ENCODE peak calls at places on chromosomes 11 and 22, in ten cellular contexts. Y is HuH-7.5; F is naive thymus-derived CD4-positive, alpha-beta T cell; W is stimulated activated CD4-positive, alpha-beta T cell treated with anti-CD3 and anti-CD28 coated beads, Interleukin-2, amount 100 ng/mL, for 24 hours; O is iris pigment epithelial cell; L is Ammon's horn; G is MM.1S; V is activated T-helper 9 cell treated with anti-CD3 and anti-CD28 coated beads, Interleukin-2, amount 50 U/mL, for 16 hours; U is CD8-positive, alpha-beta memory T cell; N is GM18507. C is an unnamed sample.

GRCh38 chr22:41888638-41889200 is 26.2 kb downstream of the SHISA8 start:
- DNase-seq in G (no peak), U (no peak), N (no peak), O (peak; percentile 9), Y (no peak), L (no peak), V (no peak), F (no peak), W (no peak), C (no peak)

GRCh38 chr11:30474151-30474954 is 111.8 kb downstream of the MPPED2 start:
- DNase-seq in G (no peak), N (no peak), O (no peak), L (no peak), W (no peak), F (no peak), V (no peak), U (no peak), Y (no peak), C (no peak)

GRCh38 chr11:10642298-10642697 is 51.3 kb downstream of the IRAG1 start:
- DNase-seq in L (no peak), F (no peak), Y (no peak), G (no peak), V (no peak), N (no peak), U (no peak), O (no peak), W (no peak), C (no peak)

GRCh38 chr11:33557201-33557600 is 143.4 kb downstream of the C11orf91 start:
- DNase-seq in G (no peak), Y (no peak), O (peak; percentile 62), N (no peak), V (no peak), U (no peak), W (no peak), F (no peak), L (no peak), C (no peak)

GRCh38 chr11:90329043-90329442 is 106.2 kb upstream of the CHORDC1 start:
- DNase-seq in Y (no peak), N (no peak), V (no peak), G (no peak), W (no peak), F (no peak), L (no peak), U (no peak), O (no peak), C (no peak)

GRCh38 chr11:11876458-11876857 is 34.7 kb downstream of the USP47 start:
- DNase-seq in F (no peak), V (no peak), O (no peak), N (no peak), G (no peak), U (no peak), L (no peak), W (no peak), Y (no peak), C (no peak)

GRCh38 chr22:32511274-32511673 is 36.7 kb downstream of the FBXO7 start:
- DNase-seq in U (no peak), L (no peak), Y (no peak), N (no peak), G (no peak), V (no peak), O (no peak), F (no peak), W (no peak), C (no peak)

GRCh38 chr11:122938557-122938956 is 43.1 kb downstream of the BSX start:
- DNase-seq in V (no peak), Y (no peak), F (no peak), G (no peak), U (no peak), L (no peak), N (no peak), O (no peak), W (no peak), C (no peak)

GRCh38 chr11:67667490-67668190 is 6.8 kb downstream of the ALDH3B2 start:
- DNase-seq in O (no peak), U (no peak), G (no peak), F (no peak), L (no peak), Y (no peak), V (no peak), N (no peak), W (no peak), C (no peak)

GRCh38 chr22:35910013-35910860 is 118.4 kb downstream of the RBFOX2 start:
- DNase-seq in V (no peak), L (no peak), G (no peak), N (no peak), Y (no peak), U (no peak), O (no peak), W (no peak), F (no peak), C (no peak)

GRCh38 chr11:34977039-34977906 is 60.9 kb downstream of the PDHX start:
- DNase-seq in W (no peak), Y (no peak), U (no peak), V (no peak), L (no peak), G (no peak), F (no peak), N (no peak), O (peak; percentile 86), C (no peak)

GRCh38 chr11:73565804-73566203 is 32.1 kb downstream of the FAM168A start:
- DNase-seq in F (no peak), O (no peak), W (no peak), U (no peak), Y (no peak), V (no peak), G (no peak), L (no peak), N (no peak), C (no peak)

GRCh38 chr11:132028380-132029240 is 658.2 kb downstream of the NTM start:
- DNase-seq in U (no peak), L (peak; percentile 74), W (peak; percentile 5), N (no peak), G (peak; percentile 61), O (peak; percentile 76), V (no peak), Y (no peak), F (no peak), C (no peak)

GRCh38 chr22:39281126-39281525 is 36.3 kb upstream of the PDGFB start:
- DNase-seq in F (no peak), U (no peak), N (no peak), W (no peak), G (no peak), V (no peak), Y (no peak), L (no peak), O (no peak), C (no peak)

GRCh38 chr11:134504146-134504905 is 92.3 kb upstream of the B3GAT1 start:
- DNase-seq in V (no peak), N (no peak), W (no peak), L (no peak), O (no peak), F (no peak), Y (no peak), U (no peak), G (no peak), C (no peak)

GRCh38 chr11:113690619-113691569 is 15.2 kb downstream of the TMPRSS5 start:
- DNase-seq in V (no peak), W (peak; percentile 36), G (no peak), U (no peak), F (no peak), Y (no peak), L (no peak), N (no peak), O (peak; percentile 77), C (peak; percentile 26)

GRCh38 chr11:128361451-128362020 is 225.8 kb downstream of the ETS1 start:
- DNase-seq in N (no peak), U (no peak), W (no peak), G (peak; percentile 9), Y (no peak), O (peak; percentile 77), L (no peak), V (no peak), F (no peak), C (no peak)

C was measured in activated CD8-positive, alpha-beta T cell treated with anti-CD3 and anti-CD28 coated beads, Interleukin-2, amount 10 ng/mL, durations not matched to agents 7 days and 5 days.